ENCODE peak calls at places on chromosomes 13 and 19, in five cellular contexts. One of them, this sample, is unnamed.
A peak's percentile ranks its signal among the peaks of the same experiment; 100 is the strongest.

GRCh38 chr19:47284324-47284899 is 9.7 kb downstream of the INAFM1 start:
- DNase-seq in progenitor cell of endocrine pancreas: peak; percentile 31
- DNase-seq in psoas muscle: no peak
- DNase-seq in H9: no peak
- DNase-seq in AG10803: peak; percentile 62
- DNase-seq in this sample: peak; percentile 61

GRCh38 chr19:45215391-45216191 is 29.6 kb downstream of the EXOC3L2 start:
- DNase-seq in psoas muscle: no peak
- DNase-seq in H9: peak; percentile 67
- DNase-seq in progenitor cell of endocrine pancreas: peak; percentile 27
- DNase-seq in AG10803: no peak
- DNase-seq in this sample: no peak

GRCh38 chr19:36209372-36209771 is 5.1 kb downstream of the ZNF565 start:
- DNase-seq in progenitor cell of endocrine pancreas: no peak
- DNase-seq in H9: no peak
- DNase-seq in AG10803: no peak
- DNase-seq in psoas muscle: no peak
- DNase-seq in this sample: no peak

GRCh38 chr13:51645154-51645650 is 60.9 kb downstream of the WDFY2 start:
- DNase-seq in AG10803: peak; percentile 91
- DNase-seq in progenitor cell of endocrine pancreas: no peak
- DNase-seq in H9: no peak
- DNase-seq in psoas muscle: no peak
- DNase-seq in this sample: peak; percentile 87

GRCh38 chr19:5672708-5673459 is 7.4 kb downstream of the MICOS13 start:
- DNase-seq in progenitor cell of endocrine pancreas: no peak
- DNase-seq in H9: no peak
- DNase-seq in AG10803: no peak
- DNase-seq in psoas muscle: no peak
- DNase-seq in this sample: no peak

GRCh38 chr13:28451482-28452217 is 43.3 kb downstream of the FLT1 start:
- DNase-seq in H9: peak; percentile 59
- DNase-seq in progenitor cell of endocrine pancreas: no peak
- DNase-seq in psoas muscle: no peak
- DNase-seq in AG10803: peak; percentile 20
- DNase-seq in this sample: no peak

GRCh38 chr13:100209857-100210580 is 121.1 kb downstream of the PCCA start:
- DNase-seq in psoas muscle: no peak
- DNase-seq in AG10803: peak; percentile 74
- DNase-seq in progenitor cell of endocrine pancreas: no peak
- DNase-seq in H9: no peak
- DNase-seq in this sample: no peak

GRCh38 chr19:1648156-1648925 is 4.1 kb downstream of the TCF3 start:
- DNase-seq in H9: no peak
- DNase-seq in AG10803: no peak
- DNase-seq in progenitor cell of endocrine pancreas: no peak
- DNase-seq in psoas muscle: no peak
- DNase-seq in this sample: no peak

GRCh38 chr13:77084755-77085154 is 57.8 kb upstream of the FBXL3 start:
- DNase-seq in progenitor cell of endocrine pancreas: no peak
- DNase-seq in psoas muscle: no peak
- DNase-seq in H9: no peak
- DNase-seq in AG10803: no peak
- DNase-seq in this sample: no peak

GRCh38 chr19:41959056-41960053 is at the start of gene RABAC1:
- DNase-seq in progenitor cell of endocrine pancreas: peak; percentile 81
- DNase-seq in H9: peak; percentile 98
- DNase-seq in psoas muscle: peak; percentile 86
- DNase-seq in AG10803: peak; percentile 86
- DNase-seq in this sample: peak; percentile 89
- TF ChIP-seq CTCF in progenitor cell of endocrine pancreas: peak; percentile 36
- TF ChIP-seq CTCF in H9: peak; percentile 54
- TF ChIP-seq CTCF in psoas muscle: no peak
- TF ChIP-seq CTCF in AG10803: peak; percentile 38
- TF ChIP-seq CTCF in this sample: peak; percentile 41

GRCh38 chr13:40786568-40786996 is 2.8 kb upstream of the SLC25A15 start:
- DNase-seq in H9: peak; percentile 8
- DNase-seq in AG10803: no peak
- DNase-seq in psoas muscle: no peak
- DNase-seq in progenitor cell of endocrine pancreas: no peak
- DNase-seq in this sample: peak; percentile 28

GRCh38 chr13:40790232-40790631 is 821 bp downstream of the SLC25A15 start:
- DNase-seq in AG10803: no peak
- DNase-seq in H9: no peak
- DNase-seq in psoas muscle: no peak
- DNase-seq in progenitor cell of endocrine pancreas: no peak
- DNase-seq in this sample: no peak

GRCh38 chr13:40792284-40793051 is 3.1 kb downstream of the SLC25A15 start:
- DNase-seq in progenitor cell of endocrine pancreas: no peak
- DNase-seq in AG10803: no peak
- DNase-seq in psoas muscle: no peak
- DNase-seq in H9: peak; percentile 17
- DNase-seq in this sample: no peak

GRCh38 chr13:40787062-40787461 is 2.3 kb upstream of the SLC25A15 start:
- DNase-seq in progenitor cell of endocrine pancreas: no peak
- DNase-seq in H9: peak; percentile 5
- DNase-seq in psoas muscle: no peak
- DNase-seq in AG10803: peak; percentile 34
- DNase-seq in this sample: peak; percentile 24

GRCh38 chr13:40789275-40790231 is at the start of gene SLC25A15:
- DNase-seq in AG10803: peak; percentile 81
- DNase-seq in H9: peak; percentile 71
- DNase-seq in progenitor cell of endocrine pancreas: peak; percentile 80
- DNase-seq in psoas muscle: peak; percentile 85
- DNase-seq in this sample: peak; percentile 45
- TF ChIP-seq CTCF in AG10803: no peak
- TF ChIP-seq CTCF in H9: peak; percentile 43
- TF ChIP-seq CTCF in progenitor cell of endocrine pancreas: peak; percentile 58
- TF ChIP-seq CTCF in psoas muscle: peak; percentile 26
- TF ChIP-seq CTCF in this sample: peak; percentile 8

GRCh38 chr13:46010148-46010547 is 42.4 kb downstream of the ZC3H13 start:
- DNase-seq in progenitor cell of endocrine pancreas: no peak
- DNase-seq in H9: no peak
- DNase-seq in psoas muscle: no peak
- DNase-seq in AG10803: peak; percentile 4
- DNase-seq in this sample: no peak
- TF ChIP-seq CTCF in progenitor cell of endocrine pancreas: peak; percentile 45
- TF ChIP-seq CTCF in H9: peak; percentile 67
- TF ChIP-seq CTCF in psoas muscle: peak; percentile 10
- TF ChIP-seq CTCF in AG10803: peak; percentile 54
- TF ChIP-seq CTCF in this sample: peak; percentile 51

GRCh38 chr13:88005188-88005587 is 334.0 kb downstream of the SLITRK5 start:
- DNase-seq in AG10803: peak; percentile 7
- DNase-seq in progenitor cell of endocrine pancreas: no peak
- DNase-seq in psoas muscle: no peak
- DNase-seq in H9: no peak
- DNase-seq in this sample: no peak
- TF ChIP-seq CTCF in AG10803: peak; percentile 34
- TF ChIP-seq CTCF in progenitor cell of endocrine pancreas: no peak
- TF ChIP-seq CTCF in psoas muscle: no peak
- TF ChIP-seq CTCF in H9: peak; percentile 13
- TF ChIP-seq CTCF in this sample: peak; percentile 34

DNA sequence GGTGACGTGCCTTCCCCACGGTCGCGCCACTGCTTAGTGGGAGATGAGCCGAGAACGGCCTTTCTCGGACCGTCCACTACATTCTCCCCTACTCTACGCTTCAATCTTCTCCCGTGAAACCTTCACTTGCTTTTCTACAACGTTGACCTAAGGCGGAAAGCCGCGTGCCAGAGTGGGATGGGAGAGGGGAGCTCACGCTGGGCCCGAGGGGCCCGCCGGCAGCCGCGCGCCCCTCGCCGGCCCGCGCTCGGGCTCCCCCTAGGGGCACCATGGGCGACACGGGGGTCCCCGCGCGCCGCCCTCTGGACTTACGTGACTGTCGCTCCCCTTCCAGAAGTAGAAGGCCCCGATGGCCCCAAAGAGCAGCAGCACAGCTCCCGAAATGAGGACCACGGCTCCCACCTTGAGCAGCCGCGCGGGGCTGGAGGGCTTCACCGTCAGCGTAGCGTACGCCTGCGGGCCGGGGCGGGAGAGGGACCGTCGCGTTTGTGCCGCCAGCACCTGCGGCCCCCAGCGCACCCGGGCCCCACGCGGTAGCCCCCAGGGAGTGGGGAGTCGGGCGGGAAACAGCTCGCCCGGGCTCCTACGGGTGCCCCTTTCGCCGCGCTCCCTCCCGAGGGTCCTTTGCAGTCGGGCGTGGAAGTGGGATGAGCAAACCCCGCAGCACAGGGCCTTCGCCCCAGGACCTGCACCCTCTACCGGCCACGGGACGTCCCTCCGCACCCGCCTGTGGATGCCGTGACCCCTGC is 727 bp downstream of the CNMD start:
- DNase-seq in progenitor cell of endocrine pancreas: peak; percentile 63
- DNase-seq in psoas muscle: no peak
- DNase-seq in H9: peak; percentile 62
- DNase-seq in AG10803: no peak
- DNase-seq in this sample: no peak
- TF ChIP-seq CTCF in progenitor cell of endocrine pancreas: peak; percentile 79
- TF ChIP-seq CTCF in psoas muscle: peak; percentile 30
- TF ChIP-seq CTCF in H9: peak; percentile 85
- TF ChIP-seq CTCF in AG10803: peak; percentile 4
- TF ChIP-seq CTCF in this sample: peak; percentile 47

GRCh38 chr13:37129867-37130266 is 24.4 kb upstream of the CSNK1A1L start:
- DNase-seq in progenitor cell of endocrine pancreas: no peak
- DNase-seq in AG10803: no peak
- DNase-seq in psoas muscle: no peak
- DNase-seq in H9: no peak
- DNase-seq in this sample: no peak
- TF ChIP-seq CTCF in progenitor cell of endocrine pancreas: no peak
- TF ChIP-seq CTCF in AG10803: no peak
- TF ChIP-seq CTCF in psoas muscle: no peak
- TF ChIP-seq CTCF in H9: no peak
- TF ChIP-seq CTCF in this sample: no peak

GRCh38 chr19:16113727-16114126 is 2.0 kb downstream of the RAB8A start:
- DNase-seq in AG10803: no peak
- DNase-seq in progenitor cell of endocrine pancreas: no peak
- DNase-seq in psoas muscle: no peak
- DNase-seq in H9: no peak
- DNase-seq in this sample: no peak
- TF ChIP-seq CTCF in AG10803: no peak
- TF ChIP-seq CTCF in progenitor cell of endocrine pancreas: no peak
- TF ChIP-seq CTCF in psoas muscle: no peak
- TF ChIP-seq CTCF in H9: no peak
- TF ChIP-seq CTCF in this sample: no peak

GRCh38 chr19:51503428-51503827 is 1.8 kb upstream of the SIGLEC12 start:
- DNase-seq in progenitor cell of endocrine pancreas: no peak
- DNase-seq in psoas muscle: no peak
- DNase-seq in H9: no peak
- DNase-seq in AG10803: no peak
- DNase-seq in this sample: no peak
- TF ChIP-seq CTCF in progenitor cell of endocrine pancreas: no peak
- TF ChIP-seq CTCF in psoas muscle: no peak
- TF ChIP-seq CTCF in H9: no peak
- TF ChIP-seq CTCF in AG10803: no peak
- TF ChIP-seq CTCF in this sample: no peak

GRCh38 chr13:44651209-44651608 is 75.1 kb upstream of the TSC22D1 start:
- DNase-seq in H9: no peak
- DNase-seq in AG10803: no peak
- DNase-seq in progenitor cell of endocrine pancreas: no peak
- DNase-seq in psoas muscle: no peak
- DNase-seq in this sample: no peak
- TF ChIP-seq CTCF in H9: peak; percentile 12
- TF ChIP-seq CTCF in AG10803: no peak
- TF ChIP-seq CTCF in progenitor cell of endocrine pancreas: no peak
- TF ChIP-seq CTCF in psoas muscle: no peak
- TF ChIP-seq CTCF in this sample: peak; percentile 8